ENCODE peak calls at places on chromosomes 12 and 14, in six cellular contexts. B is heart left ventricle, Z is breast epithelium, Y is tibial artery, Q is fibroblast of mammary gland, N is esophagus squamous epithelium. S is an unnamed sample.

GRCh38 chr14:102795060-102795925 is 18.0 kb downstream of the TRAF3 start:
- DNase-seq in B (peak), Z (peak), Y (peak), Q (peak), N (peak), S (peak)

GRCh38 chr12:62522984-62523383 is 56.4 kb downstream of the MON2 start:
- DNase-seq in B (no peak), Z (no peak), Y (no peak), Q (peak), N (no peak), S (no peak)

GRCh38 chr12:25054783-25055144 is 105.9 kb upstream of the BCAT1 start:
- DNase-seq in B (no peak), Z (no peak), Y (no peak), Q (no peak), N (no peak), S (no peak)

GRCh38 chr12:3487027-3487426 is 4.0 kb upstream of the PRMT8 start:
- DNase-seq in B (no peak), Z (no peak), Y (no peak), Q (no peak), N (no peak), S (no peak)

GRCh38 chr14:99164712-99165111 is 107.3 kb downstream of the BCL11B start:
- DNase-seq in B (no peak), Z (no peak), Y (no peak), Q (no peak), N (no peak), S (no peak)

GRCh38 chr14:71541973-71542730 is 390.1 kb upstream of the RGS6 start:
- DNase-seq in B (no peak), Z (no peak), Y (no peak), Q (no peak), N (no peak), S (no peak)

GRCh38 chr12:64532734-64533351 is 77.5 kb upstream of the RASSF3 start:
- DNase-seq in B (no peak), Z (no peak), Y (no peak), Q (no peak), N (no peak), S (no peak)

GRCh38 chr14:95095991-95096390 is 61.3 kb downstream of the DICER1 start:
- DNase-seq in B (no peak), Z (no peak), Y (no peak), Q (no peak), N (no peak), S (no peak)

GRCh38 chr14:23327947-23328744 is 6.9 kb downstream of the PABPN1 start:
- DNase-seq in B (peak), Z (peak), Y (peak), Q (peak), N (no peak), S (peak)

GRCh38 chr14:99603471-99603933 is 505 bp downstream of the CCDC85C start:
- DNase-seq in B (no peak), Z (no peak), Y (no peak), Q (peak), N (no peak), S (peak)

GRCh38 chr12:130104596-130105253 is 57.5 kb upstream of the FZD10 start:
- DNase-seq in B (no peak), Z (peak), Y (no peak), Q (no peak), N (no peak), S (no peak)

GRCh38 chr14:64685364-64686130 is 18.7 kb upstream of the PLEKHG3 start:
- DNase-seq in B (no peak), Z (no peak), Y (no peak), Q (peak), N (no peak), S (no peak)

GRCh38 chr12:76310110-76310509 is 38.1 kb downstream of the BBS10 start:
- DNase-seq in B (no peak), Z (no peak), Y (no peak), Q (peak), N (no peak), S (no peak)

GRCh38 chr12:10027311-10028099 is 3.0 kb upstream of the CLEC9A start:
- DNase-seq in B (no peak), Z (no peak), Y (no peak), Q (peak), N (no peak), S (no peak)

GRCh38 chr12:115866909-115867525 is 410.5 kb downstream of the MED13L start:
- DNase-seq in B (no peak), Z (no peak), Y (no peak), Q (no peak), N (no peak), S (peak)
- TF ChIP-seq CTCF in B (peak), Z (peak), Y (no peak), Q (no peak), N (no peak), S (no peak)

GRCh38 chr12:132270516-132270915 is 58.9 kb downstream of the GALNT9 start:
- DNase-seq in B (no peak), Z (no peak), Y (no peak), Q (no peak), N (no peak), S (no peak)

GRCh38 chr12:132269266-132269968 is 60.0 kb downstream of the GALNT9 start:
- DNase-seq in B (no peak), Z (no peak), Y (no peak), Q (no peak), N (no peak), S (no peak)

GRCh38 chr12:132266802-132267201 is 62.6 kb downstream of the GALNT9 start:
- DNase-seq in B (no peak), Z (no peak), Y (no peak), Q (no peak), N (no peak), S (no peak)

GRCh38 chr12:132267873-132268272 is 61.5 kb downstream of the GALNT9 start:
- DNase-seq in B (no peak), Z (no peak), Y (no peak), Q (no peak), N (no peak), S (no peak)

DNA sequence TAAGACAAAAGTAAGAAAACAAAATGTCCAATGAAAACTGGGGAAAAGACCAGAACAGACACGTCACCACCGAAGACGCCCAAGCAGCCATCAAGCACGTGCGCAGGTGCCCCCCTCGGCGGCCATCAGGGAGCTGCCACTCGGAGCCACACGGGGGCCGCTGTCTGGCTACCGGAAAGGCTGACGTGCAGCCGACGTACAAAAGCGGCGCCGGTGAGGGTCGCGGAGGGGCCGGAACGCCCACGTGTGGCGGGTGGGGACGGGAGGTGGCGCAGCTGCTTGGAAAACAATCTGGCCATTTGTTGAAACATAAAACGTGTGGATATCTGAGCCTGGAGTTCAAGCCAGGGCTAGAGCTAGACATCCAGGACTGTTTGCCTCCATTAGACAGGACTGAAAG is 60.7 kb downstream of the GALNT9 start:
- DNase-seq in B (no peak), Z (no peak), Y (no peak), Q (no peak), N (no peak), S (no peak)
- TF ChIP-seq CTCF in B (no peak), Z (no peak), Y (no peak), Q (no peak), N (no peak), S (no peak)

GRCh38 chr12:38721611-38722252 is 183.7 kb downstream of the CPNE8 start:
- DNase-seq in B (no peak), Z (no peak), Y (no peak), Q (no peak), N (no peak), S (no peak)
- TF ChIP-seq CTCF in B (no peak), Z (no peak), Y (no peak), Q (no peak), N (no peak), S (no peak)

DNA sequence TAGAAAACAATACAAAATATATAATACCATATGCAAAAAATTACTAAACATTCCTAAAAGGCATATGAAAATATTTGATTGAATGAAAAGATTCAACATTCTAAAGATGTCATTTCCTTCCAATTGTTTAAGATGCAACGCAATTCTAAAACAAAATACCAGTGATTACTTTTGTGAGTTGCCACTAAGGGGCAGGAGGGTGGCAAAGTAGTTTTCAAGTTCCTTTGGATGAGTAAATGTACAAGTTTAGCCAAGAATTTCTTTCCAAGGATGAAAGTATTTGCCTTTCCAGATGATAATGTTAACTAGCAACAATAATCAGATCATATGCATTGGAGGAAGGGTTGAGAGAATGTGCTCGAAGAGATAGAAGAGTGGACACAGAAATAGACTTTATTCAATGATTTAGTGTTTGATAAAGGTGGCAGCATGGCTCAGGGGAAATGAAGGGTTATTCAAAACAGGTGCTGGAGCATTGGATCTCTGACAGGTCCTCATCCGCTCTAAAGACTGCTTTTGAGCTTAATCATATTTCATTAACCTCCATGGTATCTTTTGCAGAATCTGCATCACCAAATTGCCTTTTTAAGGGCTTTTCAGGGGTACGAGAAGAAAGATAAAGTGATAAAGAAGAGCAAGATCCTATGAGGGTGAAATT is 678.5 kb upstream of the TBX3 start:
- DNase-seq in B (no peak), Z (no peak), Y (no peak), Q (peak), N (no peak), S (no peak)
- TF ChIP-seq CTCF in B (no peak), Z (no peak), Y (no peak), Q (peak), N (no peak), S (no peak)

GRCh38 chr12:106032141-106032925 is 106.4 kb downstream of the NUAK1 start:
- DNase-seq in B (no peak), Z (no peak), Y (no peak), Q (no peak), N (no peak), S (no peak)
- TF ChIP-seq CTCF in B (peak), Z (no peak), Y (no peak), Q (no peak), N (no peak), S (no peak)

S was measured in thyroid gland.